ENCODE peak calls at places on chromosomes 2 and 18, in eight cellular contexts. L is GM23338; W is adrenal gland; D is IMR-90; X is tibial nerve; R is CD4-positive, alpha-beta T cell; V is uterus; M is Panc1. G is an unnamed sample.

GRCh38 chr18:44758821-44759624 is 78.3 kb downstream of the SETBP1 start:
- DNase-seq in L (no peak), W (no peak), D (no peak), X (no peak), R (no peak), V (no peak), M (no peak), G (no peak)

GRCh38 chr2:72921866-72922265 is 4.5 kb downstream of the EMX1 start:
- DNase-seq in L (no peak), W (no peak), D (no peak), X (no peak), R (no peak), V (no peak), M (no peak), G (no peak)

GRCh38 chr2:69298261-69298660 is 88.8 kb downstream of the GFPT1 start:
- DNase-seq in L (no peak), W (peak; percentile 77), D (peak; percentile 94), X (no peak), R (no peak), V (no peak), M (peak; percentile 63), G (no peak)

GRCh38 chr2:204538179-204539009 is 6.9 kb upstream of the PARD3B start:
- DNase-seq in L (peak; percentile 46), W (peak; percentile 58), D (peak; percentile 96), X (no peak), R (no peak), V (no peak), M (no peak), G (no peak)

GRCh38 chr2:11577101-11577883 is 43.4 kb downstream of the GREB1 start:
- DNase-seq in L (no peak), W (no peak), D (no peak), X (no peak), R (no peak), V (no peak), M (no peak), G (peak; percentile 67)

GRCh38 chr2:108428286-108429009 is 20.6 kb upstream of the GCC2 start:
- DNase-seq in L (no peak), W (no peak), D (no peak), X (no peak), R (no peak), V (no peak), M (no peak), G (no peak)

GRCh38 chr18:45521777-45522176 is 93.5 kb upstream of the SLC14A2 start:
- DNase-seq in L (no peak), W (peak; percentile 61), D (peak; percentile 22), X (no peak), R (no peak), V (peak; percentile 36), M (no peak), G (no peak)

GRCh38 chr18:36843784-36844183 is 14.9 kb downstream of the KIAA1328 start:
- DNase-seq in L (no peak), W (no peak), D (peak; percentile 17), X (no peak), R (no peak), V (no peak), M (no peak), G (no peak)

GRCh38 chr2:37713258-37713700 is 41.8 kb upstream of the CDC42EP3 start:
- DNase-seq in L (no peak), W (no peak), D (peak; percentile 98), X (no peak), R (no peak), V (no peak), M (no peak), G (no peak)

GRCh38 chr2:102736607-102737409 is 25.0 kb upstream of the TMEM182 start:
- DNase-seq in L (peak; percentile 88), W (peak; percentile 80), D (peak; percentile 39), X (peak; percentile 57), R (peak; percentile 67), V (peak; percentile 79), M (peak; percentile 33), G (peak; percentile 93)

GRCh38 chr2:65161551-65162100 is 31.7 kb upstream of the RAB1A start:
- DNase-seq in L (peak; percentile 32), W (peak; percentile 15), D (no peak), X (no peak), R (no peak), V (no peak), M (no peak), G (no peak)

GRCh38 chr18:10563886-10564285 is 38.1 kb downstream of the NAPG start:
- DNase-seq in L (no peak), W (peak; percentile 86), D (no peak), X (no peak), R (no peak), V (no peak), M (no peak), G (peak; percentile 86)

GRCh38 chr2:120924924-120925323 is 189.3 kb downstream of the GLI2 start:
- DNase-seq in L (no peak), W (no peak), D (no peak), X (no peak), R (no peak), V (no peak), M (no peak), G (peak; percentile 60)

GRCh38 chr2:76599732-76600368 is 889.1 kb upstream of the GCFC2 start:
- DNase-seq in L (peak; percentile 99), W (peak; percentile 85), D (peak; percentile 67), X (no peak), R (no peak), V (no peak), M (peak; percentile 54), G (no peak)

GRCh38 chr18:8706545-8706980 is 1.2 kb downstream of the MTCL1 start:
- DNase-seq in L (no peak), W (no peak), D (peak; percentile 16), X (no peak), R (no peak), V (no peak), M (no peak), G (no peak)

GRCh38 chr2:96073170-96073775 is 38.6 kb upstream of the GPAT2 start:
- DNase-seq in L (no peak), W (no peak), D (no peak), X (no peak), R (no peak), V (no peak), M (no peak), G (no peak)

GRCh38 chr2:96074156-96074555 is 39.4 kb upstream of the GPAT2 start:
- DNase-seq in L (no peak), W (no peak), D (no peak), X (no peak), R (no peak), V (no peak), M (no peak), G (no peak)

GRCh38 chr2:96075199-96075771 is 40.6 kb upstream of the GPAT2 start:
- DNase-seq in L (no peak), W (no peak), D (no peak), X (no peak), R (no peak), V (no peak), M (no peak), G (no peak)

DNA sequence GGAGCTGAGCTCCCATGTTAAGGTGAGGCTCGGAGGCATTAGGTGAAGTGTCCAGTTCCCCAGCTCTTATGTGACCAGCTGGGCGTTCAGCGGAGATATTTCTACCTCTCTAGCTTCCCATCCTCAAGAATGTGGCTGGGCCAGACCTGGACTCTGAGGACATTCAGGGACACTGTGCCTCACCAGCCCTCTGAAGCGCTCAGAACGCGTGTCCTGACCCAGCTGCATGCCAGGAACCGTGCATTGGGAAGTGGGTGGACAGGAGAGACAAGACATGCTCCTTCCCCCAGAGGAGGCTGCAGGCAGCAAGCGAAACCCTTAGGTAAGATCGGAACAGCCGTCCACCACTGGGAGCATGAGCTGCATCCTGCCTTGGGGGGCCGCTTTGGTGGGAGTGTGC is 38.0 kb upstream of the GPAT2 start:
- DNase-seq in L (no peak), W (no peak), D (no peak), X (no peak), R (no peak), V (no peak), M (no peak), G (no peak)
- H3K27ac ChIP-seq in L (no peak overlapping the region), W (no peak overlapping the region), D (no peak overlapping the region), X (no peak overlapping the region), R (no peak overlapping the region), V (no peak overlapping the region), M (no peak overlapping the region), G (no peak overlapping the region)

DNA sequence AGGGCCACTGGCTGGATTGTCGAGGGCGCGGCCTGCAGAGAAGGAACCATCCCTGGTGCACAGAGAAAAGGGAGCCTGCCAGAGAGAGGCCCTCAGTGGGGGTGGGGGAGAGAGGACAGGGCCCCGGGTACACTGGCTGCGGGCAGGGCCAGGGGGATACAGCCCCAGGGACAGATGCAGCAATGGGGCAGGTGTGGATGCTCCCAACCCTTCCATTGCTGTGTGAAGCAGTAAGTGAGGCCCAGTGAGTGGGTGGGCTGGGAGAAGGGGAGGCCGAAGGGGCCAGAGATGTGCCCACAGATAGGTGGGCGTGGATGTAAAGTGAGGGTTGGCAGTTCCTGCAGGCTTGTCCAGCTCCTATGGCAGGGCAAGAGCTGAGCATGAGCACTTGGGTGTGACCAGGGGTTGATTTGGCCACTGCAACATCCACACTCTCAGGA is 7.4 kb downstream of the AGXT start:
- DNase-seq in L (no peak), W (no peak), D (no peak), X (no peak), R (no peak), V (no peak), M (no peak), G (peak; percentile 47)
- H3K27ac ChIP-seq in L (no peak overlapping the region), W (no peak overlapping the region), D (no peak overlapping the region), X (no peak overlapping the region), R (no peak overlapping the region), V (no peak overlapping the region), M (no peak overlapping the region), G (no peak overlapping the region)

GRCh38 chr2:176935543-176936102 is 277.0 kb upstream of the HNRNPA3 start:
- DNase-seq in L (no peak), W (no peak), D (no peak), X (no peak), R (no peak), V (no peak), M (no peak), G (no peak)
- H3K27ac ChIP-seq in L (no peak overlapping the region), W (no peak overlapping the region), D (no peak overlapping the region), X (no peak overlapping the region), R (no peak overlapping the region), V (no peak overlapping the region), M (no peak overlapping the region), G (no peak overlapping the region)

DNA sequence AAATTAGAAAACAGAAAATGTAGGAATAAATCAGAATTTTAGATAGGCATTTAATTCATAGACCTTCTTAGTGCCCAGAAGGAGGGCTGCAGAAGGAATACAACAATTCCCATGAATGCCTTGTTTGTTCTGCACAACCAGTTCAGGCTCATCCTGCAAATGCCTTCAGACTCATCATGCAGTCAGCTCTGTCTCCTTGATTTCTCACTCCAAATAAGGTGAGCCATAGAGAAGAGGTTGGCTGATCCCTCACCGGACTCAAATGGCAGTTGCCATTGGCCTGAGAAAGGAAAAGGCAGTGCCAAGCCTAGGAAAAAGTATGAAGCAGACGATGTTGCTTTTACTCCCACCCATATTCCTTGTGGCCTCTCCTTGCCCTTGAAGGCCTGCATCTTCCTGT is 50.3 kb downstream of the DSC3 start:
- DNase-seq in L (no peak), W (no peak), D (no peak), X (no peak), R (no peak), V (no peak), M (no peak), G (no peak)
- H3K27ac ChIP-seq in L (no peak overlapping the region), W (no peak overlapping the region), D (no peak overlapping the region), X (no peak overlapping the region), R (no peak overlapping the region), V (no peak overlapping the region), M (no peak overlapping the region), G (no peak overlapping the region)

GRCh38 chr2:55236992-55237543 is 4.6 kb downstream of the RPS27A start:
- DNase-seq in L (no peak), W (no peak), D (no peak), X (no peak), R (no peak), V (no peak), M (no peak), G (no peak)
- H3K27ac ChIP-seq in L (peak overlapping the region; percentile 79), W (no peak overlapping the region), D (no peak overlapping the region), X (no peak overlapping the region), R (no peak overlapping the region), V (no peak overlapping the region), M (no peak overlapping the region), G (no peak overlapping the region)